ENCODE peak calls at places on chromosomes 12 and 14, in six cellular contexts. Y is fibroblast of the conjunctiva; B is WTC11; R is stimulated activated naive CD8-positive, alpha-beta T cell treated with anti-CD3 and anti-CD28 coated beads, Interleukin-15, amount 100 ng/mL, for 72 hours; X is stimulated activated naive CD4-positive, alpha-beta T cell; L is NCI-H1436. D is an unnamed sample.

GRCh38 chr12:45535610-45536180 is 193.8 kb upstream of the ARID2 start:
- DNase-seq in Y (no peak), B (no peak), R (no peak), X (no peak), L (no peak), D (no peak)

GRCh38 chr12:52871291-52871961 is 22.6 kb upstream of the KRT78 start:
- DNase-seq in Y (peak), B (no peak), R (no peak), X (no peak), L (no peak), D (no peak)

GRCh38 chr14:75098682-75099081 is 28.2 kb downstream of the NEK9 start:
- DNase-seq in Y (no peak), B (no peak), R (no peak), X (no peak), L (no peak), D (no peak)

GRCh38 chr14:75258079-75258802 is 20.4 kb upstream of the FOS start:
- DNase-seq in Y (no peak), B (no peak), R (no peak), X (no peak), L (no peak), D (no peak)

GRCh38 chr12:6630696-6631095 is 5.1 kb downstream of the LPAR5 start:
- DNase-seq in Y (no peak), B (no peak), R (no peak), X (no peak), L (no peak), D (no peak)

GRCh38 chr14:25050494-25051170 is 685 bp upstream of the STXBP6 start:
- DNase-seq in Y (peak), B (no peak), R (no peak), X (no peak), L (no peak), D (no peak)

GRCh38 chr12:49512541-49512940 is 26.3 kb upstream of the KCNH3 start:
- DNase-seq in Y (no peak), B (no peak), R (no peak), X (no peak), L (no peak), D (no peak)

GRCh38 chr14:77988966-77989365 is 181.2 kb upstream of the NRXN3 start:
- DNase-seq in Y (peak), B (no peak), R (no peak), X (no peak), L (no peak), D (no peak)

GRCh38 chr12:13727707-13728147 is 253.7 kb downstream of the GRIN2B start:
- DNase-seq in Y (no peak), B (no peak), R (no peak), X (no peak), L (peak), D (no peak)

GRCh38 chr12:107485731-107486130 is 199.9 kb upstream of the PWP1 start:
- DNase-seq in Y (no peak), B (no peak), R (no peak), X (no peak), L (no peak), D (no peak)

GRCh38 chr12:57810450-57810849 is 8.1 kb downstream of the AVIL start:
- DNase-seq in Y (no peak), B (no peak), R (no peak), X (no peak), L (no peak), D (no peak)

GRCh38 chr12:92070864-92071445 is 74.7 kb downstream of the BTG1 start:
- DNase-seq in Y (no peak), B (no peak), R (no peak), X (no peak), L (no peak), D (no peak)

GRCh38 chr14:69300601-69301221 is 40.8 kb downstream of the GALNT16 start:
- DNase-seq in Y (no peak), B (no peak), R (no peak), X (no peak), L (no peak), D (no peak)

GRCh38 chr12:47812797-47813490 is 6.8 kb downstream of the HDAC7 start:
- DNase-seq in Y (peak), B (peak), R (peak), X (peak), L (peak), D (peak)